ENCODE peak calls at places on chromosomes 3 and 15, in eight cellular contexts. E, Z, C, F, Y, N, G and V are unnamed samples.

GRCh38 chr3:58861551-58861950 is 188.3 kb downstream of the CFAP20DC start:
- DNase-seq in E (no peak), Z (no peak), C (no peak), F (no peak), Y (no peak), N (no peak), G (no peak), V (no peak)

GRCh38 chr3:172303181-172303580 is 145.1 kb downstream of the GHSR start:
- DNase-seq in E (no peak), Z (peak; percentile 50), C (no peak), F (no peak), Y (no peak), N (no peak), G (no peak), V (no peak)

GRCh38 chr3:37935756-37936666 is 54.6 kb upstream of the VILL start:
- DNase-seq in E (no peak), Z (peak; percentile 89), C (peak; percentile 98), F (peak; percentile 41), Y (no peak), N (peak; percentile 89), G (peak; percentile 46), V (peak; percentile 90)

GRCh38 chr15:66254364-66255292 is 1.1 kb upstream of the MEGF11 start:
- DNase-seq in E (no peak), Z (no peak), C (no peak), F (peak; percentile 50), Y (no peak), N (peak; percentile 56), G (no peak), V (no peak)

GRCh38 chr3:113231827-113232253 is 20.5 kb downstream of the BOC start:
- DNase-seq in E (no peak), Z (peak; percentile 89), C (peak; percentile 58), F (no peak), Y (no peak), N (peak; percentile 96), G (peak; percentile 50), V (peak; percentile 74)

GRCh38 chr3:12588039-12588673 is 31.3 kb downstream of the MKRN2 start:
- DNase-seq in E (no peak), Z (peak; percentile 50), C (no peak), F (no peak), Y (no peak), N (no peak), G (no peak), V (no peak)

GRCh38 chr3:84965141-84965540 is 6.4 kb downstream of the CADM2 start:
- DNase-seq in E (no peak), Z (no peak), C (peak; percentile 10), F (peak; percentile 93), Y (peak; percentile 63), N (peak; percentile 96), G (no peak), V (peak; percentile 76)

GRCh38 chr15:40930430-40931299 is 1.5 kb downstream of the DLL4 start:
- DNase-seq in E (peak; percentile 81), Z (peak; percentile 37), C (peak; percentile 47), F (peak; percentile 87), Y (peak; percentile 86), N (peak; percentile 75), G (peak; percentile 70), V (no peak)

GRCh38 chr3:114406922-114407321 is 113.1 kb downstream of the TIGIT start:
- DNase-seq in E (no peak), Z (no peak), C (no peak), F (no peak), Y (no peak), N (no peak), G (no peak), V (no peak)

GRCh38 chr3:114409291-114409690 is 115.5 kb downstream of the TIGIT start:
- DNase-seq in E (no peak), Z (peak; percentile 25), C (no peak), F (no peak), Y (no peak), N (no peak), G (no peak), V (no peak)

GRCh38 chr3:114411811-114412803 is 118.3 kb downstream of the TIGIT start:
- DNase-seq in E (no peak), Z (peak; percentile 90), C (peak; percentile 47), F (no peak), Y (no peak), N (no peak), G (peak; percentile 65), V (no peak)

GRCh38 chr3:114408763-114409162 is 114.9 kb downstream of the TIGIT start:
- DNase-seq in E (no peak), Z (peak; percentile 68), C (no peak), F (peak; percentile 52), Y (peak; percentile 38), N (peak; percentile 39), G (no peak), V (no peak)

DNA sequence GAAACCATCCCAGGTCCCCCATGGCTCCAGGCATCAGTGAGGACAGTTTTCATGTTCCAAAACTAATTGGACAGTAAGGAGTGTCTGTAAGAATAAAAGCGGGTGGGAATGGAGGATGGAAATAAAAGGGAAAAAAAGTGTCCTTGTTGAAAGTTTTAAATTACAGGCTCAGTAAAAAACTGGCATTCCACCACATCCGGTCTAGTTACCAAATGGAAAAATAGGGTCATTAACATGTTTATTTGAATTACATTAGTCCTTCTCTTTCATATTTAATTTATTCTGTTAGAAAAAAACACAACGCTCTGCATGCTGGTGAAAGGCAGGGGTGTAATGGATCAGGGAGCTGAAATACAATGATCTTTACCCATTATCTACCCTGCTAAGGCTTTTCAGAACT is 117.5 kb downstream of the TIGIT start:
- DNase-seq in E (no peak), Z (peak; percentile 68), C (no peak), F (no peak), Y (no peak), N (no peak), G (no peak), V (no peak)
- H3K4me1 ChIP-seq in E (no peaks in the 10 kb centered on the region), Z (peaks cover 64% of the 10 kb centered on the region), C (peaks cover 10% of the 10 kb centered on the region), F (peaks cover 26% of the 10 kb centered on the region), Y (peaks cover 23% of the 10 kb centered on the region), N (no peaks in the 10 kb centered on the region), G (peaks cover 84% of the 10 kb centered on the region), V (no peaks in the 10 kb centered on the region)

GRCh38 chr3:14119651-14120050 is 5.0 kb downstream of the CHCHD4 start:
- DNase-seq in E (peak; percentile 6), Z (no peak), C (no peak), F (no peak), Y (no peak), N (no peak), G (no peak), V (no peak)

GRCh38 chr3:14118400-14119165 is 6.1 kb downstream of the CHCHD4 start:
- DNase-seq in E (peak; percentile 11), Z (no peak), C (peak; percentile 93), F (no peak), Y (no peak), N (no peak), G (no peak), V (no peak)

GRCh38 chr3:14120111-14120920 is 4.4 kb downstream of the CHCHD4 start:
- DNase-seq in E (peak; percentile 9), Z (no peak), C (no peak), F (no peak), Y (no peak), N (no peak), G (no peak), V (no peak)

GRCh38 chr3:14119166-14119510 is 5.5 kb downstream of the CHCHD4 start:
- DNase-seq in E (peak; percentile 4), Z (no peak), C (no peak), F (no peak), Y (no peak), N (no peak), G (no peak), V (no peak)

DNA sequence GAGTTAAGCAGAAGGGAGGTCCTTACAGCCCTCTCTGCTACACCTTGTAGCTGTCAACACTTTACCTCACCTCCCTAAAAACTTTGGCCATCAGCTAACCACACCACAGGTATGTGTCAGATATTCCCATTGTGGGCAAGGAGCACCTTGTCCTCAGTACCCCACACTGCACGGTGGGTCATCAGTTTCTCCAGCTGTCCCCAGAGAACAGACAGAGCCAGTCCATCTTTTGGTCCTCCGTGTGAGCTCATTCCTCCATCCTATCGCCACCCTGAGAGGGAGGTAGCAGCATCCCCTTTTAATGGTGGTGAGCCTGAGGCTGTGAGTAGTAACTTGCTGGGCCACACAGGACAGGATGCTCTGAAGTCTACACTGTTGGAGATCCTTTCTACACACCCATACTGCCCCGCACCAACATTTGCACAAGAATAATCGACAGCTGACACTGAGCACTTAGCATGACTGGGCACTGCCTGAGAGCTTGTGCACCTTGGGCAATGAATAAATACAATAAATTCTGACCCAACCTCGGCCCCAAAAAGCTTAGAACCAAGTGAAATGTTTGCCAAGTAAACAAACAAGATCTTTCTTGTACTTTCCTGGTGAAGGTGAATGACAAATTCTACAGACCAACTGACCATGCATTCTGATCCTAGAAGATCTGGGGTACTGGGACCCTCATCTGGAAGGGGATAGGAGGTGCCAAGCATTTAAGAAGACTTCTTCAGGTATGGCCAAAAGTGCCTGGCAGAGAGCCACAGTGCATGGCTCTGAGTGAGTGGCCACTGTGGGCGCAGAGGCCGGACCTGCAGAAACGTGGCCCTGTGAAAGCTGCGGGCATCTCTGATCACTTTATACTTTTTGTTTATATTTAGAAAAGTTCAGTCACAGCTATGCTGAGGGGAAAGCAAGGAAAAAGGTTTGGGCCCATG is 6.9 kb downstream of the CHCHD4 start:
- DNase-seq in E (peak; percentile 10), Z (no peak), C (no peak), F (no peak), Y (no peak), N (no peak), G (no peak), V (no peak)
- H3K9ac ChIP-seq in E (no peak overlapping the region), Z (no peak overlapping the region), C (peak overlapping the region; percentile 57), F (no peak overlapping the region), Y (no peak overlapping the region), N (no peak overlapping the region), G (no peak overlapping the region), V (no peak overlapping the region)

GRCh38 chr15:98714906-98715305 is 66.6 kb downstream of the IGF1R start:
- DNase-seq in E (no peak), Z (no peak), C (no peak), F (no peak), Y (no peak), N (no peak), G (no peak), V (no peak)

GRCh38 chr15:98715401-98715800 is 67.1 kb downstream of the IGF1R start:
- DNase-seq in E (no peak), Z (peak; percentile 79), C (no peak), F (no peak), Y (no peak), N (no peak), G (no peak), V (no peak)

GRCh38 chr15:98711810-98712209 is 63.5 kb downstream of the IGF1R start:
- DNase-seq in E (no peak), Z (no peak), C (no peak), F (no peak), Y (no peak), N (no peak), G (no peak), V (no peak)

GRCh38 chr15:98713585-98714001 is 65.3 kb downstream of the IGF1R start:
- DNase-seq in E (peak; percentile 53), Z (peak; percentile 55), C (no peak), F (no peak), Y (no peak), N (peak; percentile 40), G (no peak), V (no peak)

GRCh38 chr15:98712845-98713584 is 64.7 kb downstream of the IGF1R start:
- DNase-seq in E (no peak), Z (no peak), C (no peak), F (no peak), Y (peak; percentile 36), N (no peak), G (no peak), V (no peak)
- H3K4me1 ChIP-seq in E (peaks cover 10% of the 10 kb centered on the region), Z (peaks cover 24% of the 10 kb centered on the region), C (peaks cover 46% of the 10 kb centered on the region), F (peaks cover 28% of the 10 kb centered on the region), Y (peaks cover 42% of the 10 kb centered on the region), N (peaks cover 6% of the 10 kb centered on the region), G (no peaks in the 10 kb centered on the region), V (peaks cover 13% of the 10 kb centered on the region)

GRCh38 chr3:11062704-11063103 is 70.2 kb downstream of the SLC6A1 start:
- DNase-seq in E (no peak), Z (no peak), C (no peak), F (no peak), Y (no peak), N (no peak), G (no peak), V (no peak)

GRCh38 chr3:11059090-11059798 is 66.7 kb downstream of the SLC6A1 start:
- DNase-seq in E (peak; percentile 39), Z (peak; percentile 85), C (peak; percentile 39), F (peak; percentile 85), Y (peak; percentile 83), N (peak; percentile 80), G (peak; percentile 48), V (peak; percentile 71)

GRCh38 chr3:11059799-11060115 is 67.2 kb downstream of the SLC6A1 start:
- DNase-seq in E (no peak), Z (no peak), C (no peak), F (no peak), Y (no peak), N (no peak), G (no peak), V (no peak)

GRCh38 chr3:11057655-11058054 is 65.1 kb downstream of the SLC6A1 start:
- DNase-seq in E (no peak), Z (no peak), C (no peak), F (no peak), Y (no peak), N (no peak), G (no peak), V (no peak)

GRCh38 chr3:11060500-11061251 is 68.1 kb downstream of the SLC6A1 start:
- DNase-seq in E (peak; percentile 41), Z (peak; percentile 82), C (peak; percentile 12), F (peak; percentile 85), Y (peak; percentile 89), N (peak; percentile 72), G (peak; percentile 50), V (peak; percentile 42)
- H3K9ac ChIP-seq in E (no peak overlapping the region), Z (peak overlapping the region; percentile 56), C (no peak overlapping the region), F (no peak overlapping the region), Y (peak overlapping the region; percentile 54), N (peak overlapping the region; percentile 29), G (no peak overlapping the region), V (peak overlapping the region; percentile 66)